ENCODE peak calls at places on chromosomes 11 and 22, in eight cellular contexts. One of them, this sample, is unnamed.

GRCh38 chr11:102234779-102235439 is 82.4 kb upstream of the BIRC3 start:
- DNase-seq in mesendoderm: peak; percentile 72
- DNase-seq in LoVo: no peak
- DNase-seq in Caco-2: no peak
- DNase-seq in choroid plexus epithelial cell: peak; percentile 33
- DNase-seq in cardiac muscle cell: no peak
- DNase-seq in heart right ventricle: no peak
- DNase-seq in heart left ventricle: no peak
- DNase-seq in this sample: no peak

GRCh38 chr22:47373648-47374272 is 611.3 kb downstream of the TBC1D22A start:
- DNase-seq in LoVo: no peak
- DNase-seq in Caco-2: no peak
- DNase-seq in heart left ventricle: peak; percentile 20
- DNase-seq in cardiac muscle cell: no peak
- DNase-seq in choroid plexus epithelial cell: no peak
- DNase-seq in mesendoderm: no peak
- DNase-seq in heart right ventricle: no peak
- DNase-seq in this sample: no peak

GRCh38 chr22:46138058-46138797 is 12.1 kb upstream of the PPARA start:
- DNase-seq in heart left ventricle: peak; percentile 55
- DNase-seq in LoVo: no peak
- DNase-seq in mesendoderm: no peak
- DNase-seq in Caco-2: no peak
- DNase-seq in cardiac muscle cell: no peak
- DNase-seq in heart right ventricle: peak; percentile 18
- DNase-seq in choroid plexus epithelial cell: no peak
- DNase-seq in this sample: no peak

GRCh38 chr11:126654886-126655806 is 299.7 kb downstream of the ST3GAL4 start:
- DNase-seq in heart right ventricle: no peak
- DNase-seq in heart left ventricle: no peak
- DNase-seq in Caco-2: no peak
- DNase-seq in LoVo: no peak
- DNase-seq in mesendoderm: peak; percentile 40
- DNase-seq in cardiac muscle cell: no peak
- DNase-seq in choroid plexus epithelial cell: no peak
- DNase-seq in this sample: no peak

GRCh38 chr22:39456262-39457046 is at the start of gene MGAT3:
- DNase-seq in heart left ventricle: no peak
- DNase-seq in Caco-2: no peak
- DNase-seq in mesendoderm: no peak
- DNase-seq in heart right ventricle: no peak
- DNase-seq in cardiac muscle cell: no peak
- DNase-seq in LoVo: no peak
- DNase-seq in choroid plexus epithelial cell: no peak
- DNase-seq in this sample: no peak

GRCh38 chr11:61749607-61750217 is 2.7 kb upstream of the MYRF start:
- DNase-seq in heart left ventricle: no peak
- DNase-seq in cardiac muscle cell: peak; percentile 84
- DNase-seq in heart right ventricle: no peak
- DNase-seq in Caco-2: no peak
- DNase-seq in choroid plexus epithelial cell: peak; percentile 54
- DNase-seq in mesendoderm: no peak
- DNase-seq in LoVo: no peak
- DNase-seq in this sample: no peak

GRCh38 chr11:117941163-117941707 is 12.0 kb upstream of the TMPRSS13 start:
- DNase-seq in LoVo: peak; percentile 52
- DNase-seq in cardiac muscle cell: no peak
- DNase-seq in mesendoderm: no peak
- DNase-seq in heart right ventricle: no peak
- DNase-seq in heart left ventricle: no peak
- DNase-seq in choroid plexus epithelial cell: no peak
- DNase-seq in Caco-2: no peak
- DNase-seq in this sample: no peak

GRCh38 chr11:68905421-68906360 is 2.0 kb downstream of the IGHMBP2 start:
- DNase-seq in LoVo: no peak
- DNase-seq in heart left ventricle: no peak
- DNase-seq in cardiac muscle cell: no peak
- DNase-seq in choroid plexus epithelial cell: no peak
- DNase-seq in mesendoderm: peak; percentile 16
- DNase-seq in Caco-2: no peak
- DNase-seq in heart right ventricle: no peak
- DNase-seq in this sample: no peak

GRCh38 chr11:131760191-131760951 is 390.0 kb downstream of the NTM start:
- DNase-seq in heart left ventricle: no peak
- DNase-seq in cardiac muscle cell: peak; percentile 91
- DNase-seq in heart right ventricle: no peak
- DNase-seq in LoVo: no peak
- DNase-seq in mesendoderm: peak; percentile 66
- DNase-seq in choroid plexus epithelial cell: peak; percentile 89
- DNase-seq in Caco-2: no peak
- DNase-seq in this sample: no peak

GRCh38 chr11:124837491-124837856 is 27.8 kb upstream of the ROBO3 start:
- DNase-seq in choroid plexus epithelial cell: peak; percentile 94
- DNase-seq in cardiac muscle cell: peak; percentile 90
- DNase-seq in heart right ventricle: no peak
- DNase-seq in LoVo: peak; percentile 57
- DNase-seq in mesendoderm: peak; percentile 86
- DNase-seq in heart left ventricle: no peak
- DNase-seq in Caco-2: peak; percentile 74
- DNase-seq in this sample: peak; percentile 58

GRCh38 chr11:1224491-1225385 is 1.9 kb downstream of the MUC5B start:
- DNase-seq in heart right ventricle: peak; percentile 9
- DNase-seq in cardiac muscle cell: no peak
- DNase-seq in mesendoderm: peak; percentile 67
- DNase-seq in Caco-2: peak; percentile 17
- DNase-seq in LoVo: no peak
- DNase-seq in heart left ventricle: peak; percentile 39
- DNase-seq in choroid plexus epithelial cell: no peak
- DNase-seq in this sample: no peak

GRCh38 chr11:111417011-111417765 is 38.1 kb upstream of the POU2AF1 start:
- DNase-seq in LoVo: no peak
- DNase-seq in cardiac muscle cell: no peak
- DNase-seq in mesendoderm: no peak
- DNase-seq in heart left ventricle: no peak
- DNase-seq in heart right ventricle: no peak
- DNase-seq in choroid plexus epithelial cell: peak; percentile 12
- DNase-seq in Caco-2: peak; percentile 17
- DNase-seq in this sample: no peak

GRCh38 chr11:1237851-1238250 is 15.0 kb downstream of the MUC5B start:
- DNase-seq in LoVo: no peak
- DNase-seq in cardiac muscle cell: no peak
- DNase-seq in mesendoderm: no peak
- DNase-seq in Caco-2: no peak
- DNase-seq in heart left ventricle: peak; percentile 17
- DNase-seq in heart right ventricle: no peak
- DNase-seq in choroid plexus epithelial cell: no peak
- DNase-seq in this sample: no peak

GRCh38 chr11:29452131-29452530 is 564.7 kb downstream of the KCNA4 start:
- DNase-seq in choroid plexus epithelial cell: peak; percentile 46
- DNase-seq in heart right ventricle: no peak
- DNase-seq in mesendoderm: no peak
- DNase-seq in LoVo: no peak
- DNase-seq in Caco-2: no peak
- DNase-seq in cardiac muscle cell: peak; percentile 71
- DNase-seq in heart left ventricle: no peak
- DNase-seq in this sample: no peak

GRCh38 chr11:64000026-64000739 is 13.9 kb downstream of the OTUB1 start:
- DNase-seq in Caco-2: no peak
- DNase-seq in heart right ventricle: peak; percentile 77
- DNase-seq in mesendoderm: peak; percentile 84
- DNase-seq in LoVo: no peak
- DNase-seq in heart left ventricle: peak; percentile 88
- DNase-seq in cardiac muscle cell: peak; percentile 84
- DNase-seq in choroid plexus epithelial cell: peak; percentile 76
- DNase-seq in this sample: no peak

GRCh38 chr11:11880179-11880578 is 38.4 kb downstream of the USP47 start:
- DNase-seq in heart left ventricle: no peak
- DNase-seq in choroid plexus epithelial cell: no peak
- DNase-seq in mesendoderm: no peak
- DNase-seq in heart right ventricle: no peak
- DNase-seq in LoVo: no peak
- DNase-seq in cardiac muscle cell: no peak
- DNase-seq in Caco-2: no peak
- DNase-seq in this sample: no peak

GRCh38 chr22:26161746-26162145 is 7.5 kb upstream of the SEZ6L start:
- DNase-seq in cardiac muscle cell: no peak
- DNase-seq in heart left ventricle: no peak
- DNase-seq in Caco-2: no peak
- DNase-seq in choroid plexus epithelial cell: no peak
- DNase-seq in heart right ventricle: no peak
- DNase-seq in mesendoderm: no peak
- DNase-seq in LoVo: no peak
- DNase-seq in this sample: no peak

GRCh38 chr22:28670691-28671261 is 8.9 kb downstream of the TTC28 start:
- DNase-seq in heart left ventricle: no peak
- DNase-seq in mesendoderm: no peak
- DNase-seq in LoVo: no peak
- DNase-seq in choroid plexus epithelial cell: peak; percentile 9
- DNase-seq in heart right ventricle: no peak
- DNase-seq in Caco-2: no peak
- DNase-seq in cardiac muscle cell: no peak
- DNase-seq in this sample: no peak

GRCh38 chr22:36873614-36874308 is 13.0 kb downstream of the NCF4 start:
- DNase-seq in mesendoderm: peak; percentile 80
- DNase-seq in Caco-2: peak; percentile 60
- DNase-seq in heart left ventricle: no peak
- DNase-seq in LoVo: peak; percentile 31
- DNase-seq in heart right ventricle: no peak
- DNase-seq in choroid plexus epithelial cell: peak; percentile 78
- DNase-seq in cardiac muscle cell: peak; percentile 90
- DNase-seq in this sample: no peak

GRCh38 chr11:64251986-64252837 is 882 bp downstream of the PLCB3 start:
- DNase-seq in heart right ventricle: peak; percentile 63
- DNase-seq in heart left ventricle: no peak
- DNase-seq in Caco-2: peak; percentile 84
- DNase-seq in choroid plexus epithelial cell: no peak
- DNase-seq in mesendoderm: peak; percentile 54
- DNase-seq in LoVo: peak; percentile 52
- DNase-seq in cardiac muscle cell: peak; percentile 43
- DNase-seq in this sample: no peak

GRCh38 chr11:45152740-45153595 is 6.5 kb downstream of the PRDM11 start:
- DNase-seq in mesendoderm: no peak
- DNase-seq in heart left ventricle: peak; percentile 16
- DNase-seq in cardiac muscle cell: no peak
- DNase-seq in choroid plexus epithelial cell: no peak
- DNase-seq in LoVo: no peak
- DNase-seq in Caco-2: no peak
- DNase-seq in heart right ventricle: no peak
- DNase-seq in this sample: no peak

GRCh38 chr22:38850399-38850798 is 6.6 kb upstream of the NPTXR start:
- DNase-seq in LoVo: no peak
- DNase-seq in Caco-2: no peak
- DNase-seq in heart left ventricle: no peak
- DNase-seq in heart right ventricle: no peak
- DNase-seq in cardiac muscle cell: no peak
- DNase-seq in choroid plexus epithelial cell: no peak
- DNase-seq in mesendoderm: no peak
- DNase-seq in this sample: no peak

GRCh38 chr22:42836026-42836425 is 21.0 kb downstream of the ARFGAP3 start:
- DNase-seq in heart left ventricle: no peak
- DNase-seq in cardiac muscle cell: no peak
- DNase-seq in choroid plexus epithelial cell: no peak
- DNase-seq in heart right ventricle: no peak
- DNase-seq in LoVo: no peak
- DNase-seq in mesendoderm: no peak
- DNase-seq in Caco-2: no peak
- DNase-seq in this sample: no peak

GRCh38 chr22:36797988-36798670 is 18.7 kb downstream of the PVALB start:
- DNase-seq in LoVo: no peak
- DNase-seq in choroid plexus epithelial cell: no peak
- DNase-seq in mesendoderm: no peak
- DNase-seq in heart right ventricle: no peak
- DNase-seq in cardiac muscle cell: no peak
- DNase-seq in Caco-2: no peak
- DNase-seq in heart left ventricle: no peak
- DNase-seq in this sample: peak; percentile 20

GRCh38 chr11:31844351-31844750 is 33.2 kb upstream of the PAX6 start:
- DNase-seq in heart right ventricle: no peak
- DNase-seq in Caco-2: no peak
- DNase-seq in cardiac muscle cell: no peak
- DNase-seq in heart left ventricle: no peak
- DNase-seq in LoVo: no peak
- DNase-seq in mesendoderm: no peak
- DNase-seq in choroid plexus epithelial cell: no peak
- DNase-seq in this sample: no peak

GRCh38 chr11:6635082-6635932 is 16.1 kb upstream of the TPP1 start:
- DNase-seq in cardiac muscle cell: peak; percentile 70
- DNase-seq in choroid plexus epithelial cell: peak; percentile 70
- DNase-seq in heart left ventricle: peak; percentile 72
- DNase-seq in heart right ventricle: peak; percentile 58
- DNase-seq in mesendoderm: no peak
- DNase-seq in Caco-2: peak; percentile 67
- DNase-seq in LoVo: peak; percentile 58
- DNase-seq in this sample: no peak

GRCh38 chr11:76225122-76225584 is 18.9 kb upstream of the WNT11 start:
- DNase-seq in Caco-2: no peak
- DNase-seq in mesendoderm: no peak
- DNase-seq in heart right ventricle: peak; percentile 64
- DNase-seq in cardiac muscle cell: no peak
- DNase-seq in choroid plexus epithelial cell: no peak
- DNase-seq in LoVo: no peak
- DNase-seq in heart left ventricle: peak; percentile 70
- DNase-seq in this sample: no peak

GRCh38 chr11:61860054-61860903 is 31.1 kb downstream of the FADS3 start:
- DNase-seq in mesendoderm: no peak
- DNase-seq in choroid plexus epithelial cell: peak; percentile 64
- DNase-seq in cardiac muscle cell: peak; percentile 89
- DNase-seq in LoVo: peak; percentile 62
- DNase-seq in heart right ventricle: peak; percentile 81
- DNase-seq in heart left ventricle: peak; percentile 81
- DNase-seq in Caco-2: peak; percentile 35
- DNase-seq in this sample: no peak

GRCh38 chr11:109267293-109268095 is 154.5 kb upstream of the C11orf87 start:
- DNase-seq in mesendoderm: peak; percentile 14
- DNase-seq in Caco-2: no peak
- DNase-seq in heart left ventricle: no peak
- DNase-seq in choroid plexus epithelial cell: peak; percentile 30
- DNase-seq in heart right ventricle: no peak
- DNase-seq in LoVo: no peak
- DNase-seq in cardiac muscle cell: peak; percentile 6
- DNase-seq in this sample: no peak

GRCh38 chr22:44100411-44100810 is 76.3 kb downstream of the PARVB start:
- DNase-seq in heart right ventricle: no peak
- DNase-seq in choroid plexus epithelial cell: no peak
- DNase-seq in Caco-2: no peak
- DNase-seq in mesendoderm: no peak
- DNase-seq in cardiac muscle cell: no peak
- DNase-seq in LoVo: no peak
- DNase-seq in heart left ventricle: peak; percentile 21
- DNase-seq in this sample: no peak

GRCh38 chr22:11629661-11630385 is 3898.2 kb upstream of the OR11H1 start:
- DNase-seq in heart right ventricle: no peak
- DNase-seq in choroid plexus epithelial cell: no peak
- DNase-seq in Caco-2: no peak
- DNase-seq in LoVo: no peak
- DNase-seq in cardiac muscle cell: no peak
- DNase-seq in mesendoderm: no peak
- DNase-seq in heart left ventricle: no peak
- DNase-seq in this sample: no peak

GRCh38 chr11:12853652-12854296 is 155.3 kb upstream of the RASSF10 start:
- DNase-seq in heart right ventricle: no peak
- DNase-seq in Caco-2: peak; percentile 57
- DNase-seq in choroid plexus epithelial cell: peak; percentile 73
- DNase-seq in LoVo: no peak
- DNase-seq in mesendoderm: peak; percentile 68
- DNase-seq in cardiac muscle cell: peak; percentile 45
- DNase-seq in heart left ventricle: no peak
- DNase-seq in this sample: no peak

GRCh38 chr22:35464399-35464798 is 64.5 kb downstream of the MCM5 start:
- DNase-seq in choroid plexus epithelial cell: no peak
- DNase-seq in cardiac muscle cell: no peak
- DNase-seq in LoVo: no peak
- DNase-seq in Caco-2: no peak
- DNase-seq in heart left ventricle: no peak
- DNase-seq in heart right ventricle: no peak
- DNase-seq in mesendoderm: no peak
- DNase-seq in this sample: no peak

GRCh38 chr22:49600891-49601431 is 226.7 kb downstream of the BRD1 start:
- DNase-seq in cardiac muscle cell: no peak
- DNase-seq in choroid plexus epithelial cell: no peak
- DNase-seq in Caco-2: peak; percentile 7
- DNase-seq in heart right ventricle: no peak
- DNase-seq in mesendoderm: no peak
- DNase-seq in heart left ventricle: no peak
- DNase-seq in LoVo: no peak
- DNase-seq in this sample: no peak

This sample was measured in SHP77.